ENCODE peak calls at places on chromosomes 4 and X, in five cellular contexts. X, V, F, S and B are unnamed samples.

GRCh38 chrX:149825424-149825823 is 43.7 kb downstream of the MAGEA9 start:
- DNase-seq in S (no peak), F (no peak), V (no peak), X (no peak), B (peak; percentile 4)

GRCh38 chr4:188130355-188130754 is 8.9 kb upstream of the TRIML1 start:
- DNase-seq in S (no peak), X (no peak), F (no peak), V (no peak), B (no peak)

GRCh38 chr4:78020677-78021076 is 36.4 kb upstream of the FRAS1 start:
- DNase-seq in F (no peak), S (no peak), V (no peak), X (no peak), B (no peak)

GRCh38 chrX:136491832-136492231 is 4.1 kb downstream of the BRS3 start:
- DNase-seq in X (no peak), F (no peak), V (no peak), S (no peak), B (no peak)

GRCh38 chr4:141339966-141340365 is 119.3 kb downstream of the ZNF330 start:
- DNase-seq in S (no peak), X (peak; percentile 28), V (no peak), F (no peak), B (no peak)

GRCh38 chr4:98289375-98289774 is 28.2 kb downstream of the RAP1GDS1 start:
- DNase-seq in V (no peak), S (no peak), X (no peak), F (no peak), B (no peak)

GRCh38 chr4:72587334-72587733 is 18.3 kb upstream of the ADAMTS3 start:
- DNase-seq in X (no peak), V (no peak), S (no peak), F (no peak), B (no peak)

GRCh38 chr4:8008391-8008790 is 68.7 kb upstream of the AFAP1 start:
- DNase-seq in X (no peak), F (no peak), S (no peak), V (no peak), B (no peak)

GRCh38 chrX:121052122-121052521 is 4.7 kb downstream of the GLUD2 start:
- DNase-seq in V (no peak), S (no peak), F (no peak), X (no peak), B (no peak)

GRCh38 chrX:28042260-28042659 is 61.0 kb upstream of the DCAF8L1 start:
- DNase-seq in S (no peak), V (no peak), F (no peak), X (no peak), B (no peak)

GRCh38 chr4:153789741-153790651 is 1.1 kb upstream of the SFRP2 start:
- DNase-seq in V (peak; percentile 75), X (no peak), F (peak; percentile 92), S (no peak), B (peak; percentile 63)
- H4K91ac ChIP-seq in V (no peak overlapping the region), X (no peak overlapping the region), F (peak overlapping the region; percentile 98), S (peak overlapping the region; percentile 17), B (no peak overlapping the region)

GRCh38 chr4:61200195-61200990 is at the start of gene ADGRL3:
- DNase-seq in V (peak; percentile 83), X (peak; percentile 6), S (no peak), F (peak; percentile 64), B (peak; percentile 54)
- H3K4me3 ChIP-seq in V (peak within 1 kb of the TSS; percentile 95), X (peak within 1 kb of the TSS; percentile 62), S (peak within 1 kb of the TSS; percentile 81), F (peak within 1 kb of the TSS; percentile 86), B (peak within 1 kb of the TSS; percentile 74)

GRCh38 chr4:118749347-118749988 is 64.3 kb downstream of the METTL14 start:
- DNase-seq in F (no peak), S (no peak), X (no peak), V (no peak), B (no peak)

GRCh38 chr4:118753685-118754084 is 68.5 kb downstream of the METTL14 start:
- DNase-seq in F (no peak), V (no peak), S (no peak), X (no peak), B (no peak)

GRCh38 chr4:118752551-118752950 is 67.4 kb downstream of the METTL14 start:
- DNase-seq in V (no peak), S (no peak), X (no peak), F (no peak), B (no peak)

GRCh38 chr4:118753096-118753495 is 67.9 kb downstream of the METTL14 start:
- DNase-seq in X (no peak), S (no peak), F (no peak), V (no peak), B (no peak)

DNA sequence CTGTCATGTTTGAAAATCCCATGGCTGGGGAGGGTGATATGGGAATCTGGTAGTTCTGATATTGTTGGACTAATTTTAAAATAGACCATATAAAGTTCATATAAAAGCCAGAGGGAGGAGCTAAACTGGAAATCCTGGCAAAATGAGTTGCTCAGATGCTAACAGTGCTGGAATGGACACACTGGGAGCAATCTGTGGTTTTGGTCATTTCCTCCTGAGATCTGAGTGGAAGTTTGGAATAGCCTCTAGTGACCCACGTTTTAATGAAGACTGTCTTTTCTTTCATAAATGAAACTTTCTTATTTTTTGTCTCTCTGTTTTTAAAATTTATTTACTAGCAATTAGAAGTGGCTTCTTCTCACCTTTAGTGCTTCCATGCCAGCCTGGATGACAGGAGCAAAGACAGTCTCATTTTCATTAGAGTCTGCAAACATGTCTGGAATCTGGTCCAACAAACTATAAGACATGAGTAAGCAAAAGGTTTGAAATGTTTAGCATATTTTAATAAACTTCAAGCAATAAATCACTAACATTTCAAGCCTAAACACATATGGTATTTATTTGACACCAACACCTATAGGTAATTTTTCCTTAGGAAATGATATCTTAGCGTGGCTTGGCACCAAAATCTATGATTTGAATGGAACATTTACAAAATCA is 66.6 kb downstream of the METTL14 start:
- DNase-seq in F (no peak), X (peak; percentile 55), V (no peak), S (no peak), B (no peak)
- H3K27ac ChIP-seq in F (no peak overlapping the region), X (peak overlapping the region; percentile 25), V (no peak overlapping the region), S (peak overlapping the region; percentile 47), B (no peak overlapping the region)

DNA sequence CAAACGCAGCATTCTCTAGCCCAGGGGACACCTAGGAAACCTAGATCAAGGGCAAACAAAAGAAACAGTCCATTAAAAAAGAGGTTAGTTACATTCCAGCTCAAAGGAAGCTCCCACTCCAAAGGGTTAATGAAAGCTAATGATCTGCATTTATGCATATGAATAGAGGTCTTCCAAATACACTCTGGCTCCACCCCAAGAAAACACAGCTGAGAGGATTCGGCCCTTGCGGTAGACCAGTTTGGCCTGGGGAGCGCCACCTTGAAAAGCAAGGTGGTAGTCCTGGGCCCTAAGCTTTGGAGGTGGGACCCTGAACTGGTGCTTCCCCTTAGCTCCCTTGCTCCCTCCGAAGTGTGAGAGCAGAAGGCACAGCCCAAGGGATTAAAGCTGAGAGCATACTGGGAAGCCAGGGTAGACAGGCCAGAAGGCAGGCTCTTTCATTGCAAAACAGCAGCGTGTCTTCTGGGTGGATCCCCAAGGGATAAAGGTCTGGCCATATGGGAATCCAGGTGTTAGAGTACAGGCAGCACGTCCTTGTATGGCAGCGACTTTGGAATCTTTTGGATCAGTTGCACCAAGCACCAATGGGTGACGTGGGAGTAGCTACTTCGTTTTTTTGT is 3.7 kb downstream of the GABRQ start:
- DNase-seq in V (no peak), F (no peak), X (no peak), S (no peak), B (no peak)
- H4K91ac ChIP-seq in V (no peak overlapping the region), F (peak overlapping the region; percentile 17), X (no peak overlapping the region), S (no peak overlapping the region), B (no peak overlapping the region)

DNA sequence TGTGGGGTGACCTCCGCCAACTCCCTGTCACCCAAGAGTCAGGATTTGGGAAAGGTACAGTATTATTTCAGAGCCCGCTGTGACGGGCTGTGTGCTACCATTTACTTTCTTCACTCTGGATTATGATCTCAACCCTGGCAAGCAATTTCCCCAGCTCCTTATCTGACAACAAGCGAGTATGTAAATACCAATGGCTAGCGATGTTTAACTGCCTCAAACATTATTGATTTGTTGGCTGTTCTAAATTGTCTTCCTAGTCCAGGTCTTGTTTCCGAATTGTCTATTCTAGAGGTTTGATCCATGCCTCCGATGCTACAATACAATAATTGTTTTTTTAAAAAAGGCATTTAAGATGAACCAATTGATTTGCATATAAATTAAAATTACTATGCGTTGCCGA is 17.7 kb upstream of the PITX2 start:
- DNase-seq in X (no peak), S (no peak), V (no peak), F (no peak), B (no peak)
- H3K4me3 ChIP-seq in X (no peak overlapping the region), S (no peak overlapping the region), V (no peak overlapping the region), F (no peak overlapping the region), B (no peak overlapping the region)

DNA sequence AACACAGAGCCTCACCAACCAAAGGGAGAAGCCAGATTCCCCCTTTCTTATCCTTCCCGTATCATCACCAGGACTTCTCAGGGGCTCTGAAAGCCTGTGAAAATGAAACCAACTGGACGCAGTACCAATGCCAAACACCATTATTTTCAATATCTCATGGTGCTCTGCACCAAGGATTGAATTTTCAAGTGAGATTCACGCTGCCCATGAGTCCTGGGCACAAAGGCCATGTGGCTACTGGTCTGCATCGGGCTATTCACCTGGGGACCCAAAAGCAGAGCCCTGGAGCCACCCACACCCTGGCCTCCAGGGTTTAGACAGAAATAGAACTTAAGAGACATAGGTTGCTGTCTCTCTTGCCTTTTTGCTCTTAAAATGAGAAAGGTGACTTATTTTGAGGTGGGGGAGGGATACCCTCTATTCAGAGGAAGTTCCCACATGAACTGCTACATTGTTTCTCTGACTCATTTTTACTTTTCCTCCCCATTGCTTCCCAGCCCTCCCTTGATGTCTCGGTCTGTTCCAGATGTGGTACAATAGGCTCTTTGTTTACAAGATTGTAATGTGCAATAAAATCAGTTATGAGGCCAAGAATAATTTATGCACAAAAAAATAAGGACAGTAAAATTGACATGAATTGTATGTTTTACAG is 55.4 kb downstream of the MAML3 start:
- DNase-seq in F (no peak), V (no peak), S (no peak), X (peak; percentile 87), B (peak; percentile 55)
- H3K27ac ChIP-seq in F (no peak overlapping the region), V (no peak overlapping the region), S (peak overlapping the region; percentile 79), X (peak overlapping the region; percentile 62), B (peak overlapping the region; percentile 16)

DNA sequence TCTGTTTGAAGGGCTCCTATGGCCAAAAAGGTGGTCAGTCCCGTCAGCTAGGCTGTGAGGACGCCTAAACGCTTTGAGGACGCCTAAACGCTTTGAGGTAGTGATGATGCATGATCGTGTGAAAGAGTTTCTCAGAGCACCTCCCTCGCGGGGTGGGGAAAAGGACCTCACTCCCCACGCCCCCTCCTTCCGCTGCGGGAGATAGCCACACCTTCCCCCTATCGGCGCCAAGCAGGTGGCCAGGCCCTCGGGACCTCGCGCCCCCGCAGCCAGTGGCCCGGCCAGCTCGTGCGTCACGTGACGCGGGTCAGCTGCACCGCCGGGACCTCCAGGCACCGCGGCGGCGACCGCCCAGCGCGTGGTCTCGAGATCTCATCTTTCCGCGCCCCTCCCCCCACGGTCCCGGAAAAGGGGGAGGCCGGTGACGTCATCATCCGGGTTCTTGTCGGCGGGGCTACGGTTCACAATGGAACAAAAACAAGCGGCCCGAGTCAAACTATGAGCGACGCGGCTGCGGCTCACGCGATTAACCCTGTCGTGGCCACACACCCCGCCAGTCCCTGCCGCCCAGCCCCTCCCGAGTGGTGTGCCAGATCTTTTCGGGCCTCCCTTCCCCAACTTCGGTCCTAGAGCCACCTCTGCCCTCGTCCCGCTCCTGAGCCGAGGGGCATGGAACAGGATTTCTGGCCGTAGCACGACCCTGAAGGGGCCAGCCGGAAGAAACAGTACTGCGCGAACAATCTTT is 713 bp upstream of the USP9X start:
- DNase-seq in S (peak; percentile 92), F (peak; percentile 81), X (peak; percentile 96), V (peak; percentile 94), B (peak; percentile 96)
- H4K91ac ChIP-seq in S (peak overlapping the region; percentile 100), F (peak overlapping the region; percentile 98), X (peak overlapping the region; percentile 94), V (peak overlapping the region; percentile 72), B (peak overlapping the region; percentile 99)

GRCh38 chrX:119272882-119273806 is 37.1 kb downstream of the PGRMC1 start:
- DNase-seq in X (peak; percentile 21), V (peak; percentile 32), S (peak; percentile 53), F (peak; percentile 63), B (peak; percentile 17)
- H3K4me3 ChIP-seq in X (peak overlapping the region; percentile 10), V (no peak overlapping the region), S (peak overlapping the region; percentile 60), F (peak overlapping the region; percentile 14), B (peak overlapping the region; percentile 59)